ENCODE peak calls at places on chromosomes 4 and X, in four cellular contexts. T is NCI-H1930, Y is NCI-H2081 treated with DMSO at 0.1 percent for 48 hours, E is AG20443. Q is an unnamed sample.

GRCh38 chrX:122866527-122866926 is 317.6 kb upstream of the GRIA3 start:
- DNase-seq in T (no peak), Y (no peak), E (peak), Q (no peak)

GRCh38 chr4:62407534-62407933 is 1207.4 kb downstream of the ADGRL3 start:
- DNase-seq in T (no peak), Y (no peak), E (no peak), Q (no peak)

GRCh38 chr4:108170729-108171540 is 2.2 kb upstream of the LEF1 start:
- DNase-seq in T (no peak), Y (no peak), E (no peak), Q (no peak)

GRCh38 chrX:68146054-68146453 is 287.2 kb downstream of the OPHN1 start:
- DNase-seq in T (no peak), Y (no peak), E (peak), Q (no peak)

GRCh38 chrX:96407501-96407900 is 277.1 kb upstream of the DIAPH2 start:
- DNase-seq in T (no peak), Y (no peak), E (peak), Q (no peak)

GRCh38 chrX:48468693-48469691 is 1.1 kb downstream of the SLC38A5 start:
- DNase-seq in T (no peak), Y (no peak), E (no peak), Q (no peak)

GRCh38 chr4:140931904-140932303 is 175.7 kb upstream of the TBC1D9 start:
- DNase-seq in T (no peak), Y (no peak), E (no peak), Q (no peak)

GRCh38 chr4:7273741-7274297 is 81.5 kb downstream of the SORCS2 start:
- DNase-seq in T (no peak), Y (no peak), E (no peak), Q (no peak)

GRCh38 chr4:80215449-80216052 is 18.2 kb downstream of the PRDM8 start:
- DNase-seq in T (peak), Y (peak), E (peak), Q (no peak)

GRCh38 chrX:74458738-74459137 is 37.4 kb downstream of the SLC16A2 start:
- DNase-seq in T (no peak), Y (no peak), E (peak), Q (no peak)

Q was measured in NCI-H2107.